ENCODE peak calls at places on chromosomes 11 and 22, in nine cellular contexts. One of them, this sample, is unnamed.

GRCh38 chr11:45652781-45653180 is 12.6 kb downstream of the CHST1 start:
- DNase-seq in right cardiac atrium: no peak
- DNase-seq in NB4: no peak
- DNase-seq in GM12864: no peak
- DNase-seq in dorsolateral prefrontal cortex: no peak
- DNase-seq in cardiac fibroblast: peak
- DNase-seq in PC-3: peak
- DNase-seq in sigmoid colon: peak
- DNase-seq in spleen: no peak
- DNase-seq in this sample: no peak

GRCh38 chr11:73538381-73538872 is 59.5 kb downstream of the FAM168A start:
- DNase-seq in spleen: no peak
- DNase-seq in cardiac fibroblast: peak
- DNase-seq in NB4: peak
- DNase-seq in dorsolateral prefrontal cortex: no peak
- DNase-seq in sigmoid colon: no peak
- DNase-seq in right cardiac atrium: no peak
- DNase-seq in GM12864: peak
- DNase-seq in PC-3: no peak
- DNase-seq in this sample: no peak

GRCh38 chr22:23705358-23705757 is 14.5 kb downstream of the RGL4 start:
- DNase-seq in PC-3: no peak
- DNase-seq in sigmoid colon: no peak
- DNase-seq in GM12864: no peak
- DNase-seq in dorsolateral prefrontal cortex: no peak
- DNase-seq in right cardiac atrium: no peak
- DNase-seq in cardiac fibroblast: no peak
- DNase-seq in spleen: no peak
- DNase-seq in NB4: no peak
- DNase-seq in this sample: no peak

GRCh38 chr11:109424893-109425292 is 2.9 kb downstream of the C11orf87 start:
- DNase-seq in cardiac fibroblast: no peak
- DNase-seq in spleen: no peak
- DNase-seq in GM12864: no peak
- DNase-seq in PC-3: peak
- DNase-seq in NB4: peak
- DNase-seq in dorsolateral prefrontal cortex: no peak
- DNase-seq in right cardiac atrium: no peak
- DNase-seq in sigmoid colon: no peak
- DNase-seq in this sample: peak

GRCh38 chr11:119713361-119714040 is 15.5 kb downstream of the NECTIN1 start:
- DNase-seq in right cardiac atrium: no peak
- DNase-seq in sigmoid colon: no peak
- DNase-seq in GM12864: no peak
- DNase-seq in NB4: no peak
- DNase-seq in PC-3: no peak
- DNase-seq in cardiac fibroblast: no peak
- DNase-seq in spleen: no peak
- DNase-seq in dorsolateral prefrontal cortex: no peak
- DNase-seq in this sample: no peak

GRCh38 chr11:117839234-117839882 is 14.8 kb upstream of the FXYD2 start:
- DNase-seq in PC-3: no peak
- DNase-seq in sigmoid colon: peak
- DNase-seq in cardiac fibroblast: no peak
- DNase-seq in dorsolateral prefrontal cortex: no peak
- DNase-seq in right cardiac atrium: no peak
- DNase-seq in spleen: no peak
- DNase-seq in GM12864: no peak
- DNase-seq in NB4: no peak
- DNase-seq in this sample: no peak

GRCh38 chr22:50436134-50436830 is 38.6 kb downstream of the SBF1 start:
- DNase-seq in right cardiac atrium: no peak
- DNase-seq in spleen: no peak
- DNase-seq in sigmoid colon: no peak
- DNase-seq in cardiac fibroblast: no peak
- DNase-seq in PC-3: no peak
- DNase-seq in GM12864: no peak
- DNase-seq in NB4: no peak
- DNase-seq in dorsolateral prefrontal cortex: no peak
- DNase-seq in this sample: peak

GRCh38 chr11:2528301-2529050 is 83.7 kb downstream of the KCNQ1 start:
- DNase-seq in right cardiac atrium: peak
- DNase-seq in spleen: peak
- DNase-seq in dorsolateral prefrontal cortex: no peak
- DNase-seq in PC-3: no peak
- DNase-seq in sigmoid colon: no peak
- DNase-seq in NB4: no peak
- DNase-seq in GM12864: no peak
- DNase-seq in cardiac fibroblast: no peak
- DNase-seq in this sample: peak

GRCh38 chr11:127996825-127997224 is 590.5 kb downstream of the ETS1 start:
- DNase-seq in GM12864: no peak
- DNase-seq in right cardiac atrium: no peak
- DNase-seq in sigmoid colon: no peak
- DNase-seq in dorsolateral prefrontal cortex: no peak
- DNase-seq in spleen: no peak
- DNase-seq in NB4: no peak
- DNase-seq in PC-3: no peak
- DNase-seq in cardiac fibroblast: peak
- DNase-seq in this sample: no peak

GRCh38 chr22:22487869-22488597 is 20.5 kb downstream of the ZNF280B start:
- DNase-seq in dorsolateral prefrontal cortex: no peak
- DNase-seq in right cardiac atrium: no peak
- DNase-seq in PC-3: no peak
- DNase-seq in sigmoid colon: no peak
- DNase-seq in GM12864: no peak
- DNase-seq in NB4: no peak
- DNase-seq in spleen: no peak
- DNase-seq in cardiac fibroblast: no peak
- DNase-seq in this sample: no peak

GRCh38 chr22:45212992-45213751 is 27.5 kb downstream of the KIAA0930 start:
- DNase-seq in cardiac fibroblast: peak
- DNase-seq in NB4: peak
- DNase-seq in right cardiac atrium: peak
- DNase-seq in GM12864: no peak
- DNase-seq in sigmoid colon: peak
- DNase-seq in dorsolateral prefrontal cortex: peak
- DNase-seq in PC-3: no peak
- DNase-seq in spleen: peak
- DNase-seq in this sample: no peak

GRCh38 chr11:126231725-126232459 is 20.3 kb downstream of the FAM118B start:
- DNase-seq in dorsolateral prefrontal cortex: no peak
- DNase-seq in NB4: no peak
- DNase-seq in GM12864: no peak
- DNase-seq in right cardiac atrium: no peak
- DNase-seq in cardiac fibroblast: peak
- DNase-seq in spleen: no peak
- DNase-seq in PC-3: peak
- DNase-seq in sigmoid colon: no peak
- DNase-seq in this sample: no peak

GRCh38 chr11:65487467-65488272 is 11.2 kb upstream of the MALAT1 start:
- DNase-seq in cardiac fibroblast: peak
- DNase-seq in sigmoid colon: peak
- DNase-seq in PC-3: peak
- DNase-seq in dorsolateral prefrontal cortex: peak
- DNase-seq in GM12864: no peak
- DNase-seq in right cardiac atrium: peak
- DNase-seq in NB4: peak
- DNase-seq in spleen: peak
- DNase-seq in this sample: peak
- H3K4me3 ChIP-seq in cardiac fibroblast: peak
- H3K4me3 ChIP-seq in sigmoid colon: peak
- H3K4me3 ChIP-seq in PC-3: no peak
- H3K4me3 ChIP-seq in dorsolateral prefrontal cortex: peak
- H3K4me3 ChIP-seq in GM12864: no peak
- H3K4me3 ChIP-seq in right cardiac atrium: no peak
- H3K4me3 ChIP-seq in NB4: no peak
- H3K4me3 ChIP-seq in spleen: no peak
- H3K4me3 ChIP-seq in this sample: no peak

GRCh38 chr11:68313574-68314202 is 1.3 kb downstream of the LRP5 start:
- DNase-seq in PC-3: peak
- DNase-seq in dorsolateral prefrontal cortex: no peak
- DNase-seq in right cardiac atrium: peak
- DNase-seq in spleen: no peak
- DNase-seq in GM12864: no peak
- DNase-seq in NB4: peak
- DNase-seq in sigmoid colon: no peak
- DNase-seq in cardiac fibroblast: no peak
- DNase-seq in this sample: peak
- H3K4me3 ChIP-seq in PC-3: peak
- H3K4me3 ChIP-seq in dorsolateral prefrontal cortex: peak
- H3K4me3 ChIP-seq in right cardiac atrium: peak
- H3K4me3 ChIP-seq in spleen: peak
- H3K4me3 ChIP-seq in GM12864: peak
- H3K4me3 ChIP-seq in NB4: peak
- H3K4me3 ChIP-seq in sigmoid colon: peak
- H3K4me3 ChIP-seq in cardiac fibroblast: peak
- H3K4me3 ChIP-seq in this sample: peak

GRCh38 chr11:121369366-121369765 is 76.8 kb downstream of the SC5D start:
- DNase-seq in PC-3: no peak
- DNase-seq in right cardiac atrium: no peak
- DNase-seq in spleen: no peak
- DNase-seq in cardiac fibroblast: no peak
- DNase-seq in NB4: peak
- DNase-seq in sigmoid colon: no peak
- DNase-seq in dorsolateral prefrontal cortex: no peak
- DNase-seq in GM12864: no peak
- DNase-seq in this sample: no peak

GRCh38 chr11:121374286-121374985 is 77.7 kb upstream of the SORL1 start:
- DNase-seq in spleen: no peak
- DNase-seq in cardiac fibroblast: no peak
- DNase-seq in NB4: no peak
- DNase-seq in GM12864: no peak
- DNase-seq in PC-3: no peak
- DNase-seq in sigmoid colon: no peak
- DNase-seq in dorsolateral prefrontal cortex: no peak
- DNase-seq in right cardiac atrium: no peak
- DNase-seq in this sample: no peak

GRCh38 chr11:121372028-121372427 is 79.5 kb downstream of the SC5D start:
- DNase-seq in PC-3: no peak
- DNase-seq in dorsolateral prefrontal cortex: no peak
- DNase-seq in right cardiac atrium: no peak
- DNase-seq in cardiac fibroblast: no peak
- DNase-seq in GM12864: no peak
- DNase-seq in NB4: no peak
- DNase-seq in sigmoid colon: no peak
- DNase-seq in spleen: no peak
- DNase-seq in this sample: no peak

GRCh38 chr11:121376135-121376534 is 76.0 kb upstream of the SORL1 start:
- DNase-seq in dorsolateral prefrontal cortex: no peak
- DNase-seq in cardiac fibroblast: no peak
- DNase-seq in right cardiac atrium: no peak
- DNase-seq in sigmoid colon: no peak
- DNase-seq in NB4: peak
- DNase-seq in spleen: no peak
- DNase-seq in GM12864: no peak
- DNase-seq in PC-3: no peak
- DNase-seq in this sample: no peak

DNA sequence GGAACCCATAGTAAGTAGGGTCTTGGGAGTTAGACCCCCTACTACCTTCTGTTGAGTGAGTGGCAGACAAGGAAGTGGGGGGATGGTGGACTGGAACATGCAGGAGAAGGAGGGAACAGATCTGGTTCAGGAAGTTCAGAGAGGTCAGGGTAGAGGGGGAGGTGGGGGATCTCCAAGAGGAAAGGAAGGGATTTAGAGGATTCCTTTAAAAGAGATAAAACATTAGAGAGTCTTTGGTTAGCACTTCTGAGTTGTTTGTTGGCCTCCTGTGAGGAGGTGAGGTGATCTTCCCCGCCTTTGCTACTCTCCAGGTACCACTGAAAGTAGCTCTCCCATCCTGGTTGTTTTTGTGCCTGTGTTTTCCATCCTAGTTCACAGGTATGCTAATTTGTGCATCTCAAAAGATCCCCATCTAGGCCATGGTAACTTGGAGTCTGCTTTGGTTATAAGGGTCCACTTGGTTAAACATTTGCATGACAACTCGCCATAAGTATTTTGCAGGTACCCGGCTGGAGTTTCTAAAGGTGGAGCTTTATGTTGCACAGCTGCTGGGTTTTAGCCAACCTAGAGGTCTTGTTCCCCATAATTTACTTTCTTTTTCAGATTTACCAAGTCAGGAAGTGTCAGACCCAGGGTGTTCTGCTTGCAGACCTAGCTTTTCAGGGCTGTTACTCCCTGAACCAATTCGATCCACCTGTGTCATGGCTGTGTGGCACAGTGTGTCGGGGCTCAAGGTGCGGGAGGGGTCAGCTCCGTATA is 79.3 kb upstream of the SORL1 start:
- DNase-seq in NB4: peak
- DNase-seq in cardiac fibroblast: no peak
- DNase-seq in spleen: no peak
- DNase-seq in PC-3: no peak
- DNase-seq in sigmoid colon: no peak
- DNase-seq in GM12864: peak
- DNase-seq in dorsolateral prefrontal cortex: no peak
- DNase-seq in right cardiac atrium: no peak
- DNase-seq in this sample: no peak
- H3K4me3 ChIP-seq in NB4: no peak
- H3K4me3 ChIP-seq in cardiac fibroblast: no peak
- H3K4me3 ChIP-seq in spleen: no peak
- H3K4me3 ChIP-seq in PC-3: no peak
- H3K4me3 ChIP-seq in sigmoid colon: no peak
- H3K4me3 ChIP-seq in GM12864: peak
- H3K4me3 ChIP-seq in dorsolateral prefrontal cortex: no peak
- H3K4me3 ChIP-seq in right cardiac atrium: no peak
- H3K4me3 ChIP-seq in this sample: no peak

GRCh38 chr11:20670932-20671403 is 1.6 kb downstream of the NELL1 start:
- DNase-seq in PC-3: no peak
- DNase-seq in GM12864: no peak
- DNase-seq in spleen: no peak
- DNase-seq in right cardiac atrium: no peak
- DNase-seq in sigmoid colon: no peak
- DNase-seq in NB4: peak
- DNase-seq in cardiac fibroblast: no peak
- DNase-seq in dorsolateral prefrontal cortex: no peak
- DNase-seq in this sample: no peak

GRCh38 chr11:20668410-20668809 is 976 bp upstream of the NELL1 start:
- DNase-seq in sigmoid colon: no peak
- DNase-seq in dorsolateral prefrontal cortex: no peak
- DNase-seq in cardiac fibroblast: no peak
- DNase-seq in right cardiac atrium: no peak
- DNase-seq in spleen: no peak
- DNase-seq in PC-3: no peak
- DNase-seq in NB4: no peak
- DNase-seq in GM12864: no peak
- DNase-seq in this sample: no peak

GRCh38 chr11:20668844-20669832 is at the start of gene NELL1:
- DNase-seq in GM12864: no peak
- DNase-seq in dorsolateral prefrontal cortex: no peak
- DNase-seq in right cardiac atrium: no peak
- DNase-seq in NB4: no peak
- DNase-seq in PC-3: no peak
- DNase-seq in sigmoid colon: no peak
- DNase-seq in cardiac fibroblast: no peak
- DNase-seq in spleen: no peak
- DNase-seq in this sample: no peak

GRCh38 chr11:20671856-20672546 is 2.6 kb downstream of the NELL1 start:
- DNase-seq in spleen: no peak
- DNase-seq in cardiac fibroblast: no peak
- DNase-seq in sigmoid colon: no peak
- DNase-seq in PC-3: peak
- DNase-seq in GM12864: no peak
- DNase-seq in NB4: peak
- DNase-seq in dorsolateral prefrontal cortex: no peak
- DNase-seq in right cardiac atrium: no peak
- DNase-seq in this sample: no peak

GRCh38 chr11:20669833-20670684 is 673 bp downstream of the NELL1 start:
- DNase-seq in sigmoid colon: no peak
- DNase-seq in dorsolateral prefrontal cortex: no peak
- DNase-seq in NB4: no peak
- DNase-seq in GM12864: no peak
- DNase-seq in PC-3: no peak
- DNase-seq in spleen: no peak
- DNase-seq in right cardiac atrium: peak
- DNase-seq in cardiac fibroblast: no peak
- DNase-seq in this sample: no peak
- H3K4me3 ChIP-seq in sigmoid colon: peak
- H3K4me3 ChIP-seq in dorsolateral prefrontal cortex: peak
- H3K4me3 ChIP-seq in NB4: no peak
- H3K4me3 ChIP-seq in GM12864: no peak
- H3K4me3 ChIP-seq in PC-3: no peak
- H3K4me3 ChIP-seq in spleen: no peak
- H3K4me3 ChIP-seq in right cardiac atrium: peak
- H3K4me3 ChIP-seq in cardiac fibroblast: no peak
- H3K4me3 ChIP-seq in this sample: no peak